ENCODE peak calls at places on chromosomes 16 and 17, in six cellular contexts. One of them, this sample, is unnamed.

GRCh38 chr17:49229805-49230600 is 584 bp downstream of the PHOSPHO1 start:
- DNase-seq in heart right ventricle: no peak
- DNase-seq in neural progenitor cell: no peak
- DNase-seq in upper lobe of right lung: no peak
- DNase-seq in astrocyte: no peak
- DNase-seq in tibial nerve: no peak
- DNase-seq in this sample: no peak

GRCh38 chr16:50977064-50977621 is 173.9 kb downstream of the SALL1 start:
- DNase-seq in upper lobe of right lung: no peak
- DNase-seq in heart right ventricle: no peak
- DNase-seq in tibial nerve: no peak
- DNase-seq in astrocyte: no peak
- DNase-seq in neural progenitor cell: peak; percentile 6
- DNase-seq in this sample: no peak

GRCh38 chr17:3906881-3907280 is 9.4 kb downstream of the P2RX1 start:
- DNase-seq in neural progenitor cell: no peak
- DNase-seq in tibial nerve: no peak
- DNase-seq in astrocyte: no peak
- DNase-seq in upper lobe of right lung: no peak
- DNase-seq in heart right ventricle: no peak
- DNase-seq in this sample: no peak

GRCh38 chr17:61235001-61235820 is 164.4 kb upstream of the TBX2 start:
- DNase-seq in neural progenitor cell: no peak
- DNase-seq in astrocyte: no peak
- DNase-seq in heart right ventricle: no peak
- DNase-seq in upper lobe of right lung: no peak
- DNase-seq in tibial nerve: no peak
- DNase-seq in this sample: no peak

GRCh38 chr17:50634123-50634914 is at the start of gene ABCC3:
- DNase-seq in tibial nerve: no peak
- DNase-seq in neural progenitor cell: peak; percentile 63
- DNase-seq in upper lobe of right lung: peak; percentile 89
- DNase-seq in astrocyte: peak; percentile 16
- DNase-seq in heart right ventricle: no peak
- DNase-seq in this sample: no peak

GRCh38 chr16:4862639-4863038 is 15.4 kb downstream of the UBN1 start:
- DNase-seq in tibial nerve: no peak
- DNase-seq in astrocyte: no peak
- DNase-seq in upper lobe of right lung: no peak
- DNase-seq in neural progenitor cell: no peak
- DNase-seq in heart right ventricle: no peak
- DNase-seq in this sample: no peak

GRCh38 chr17:5537251-5537650 is 47.1 kb downstream of the NLRP1 start:
- DNase-seq in astrocyte: peak; percentile 41
- DNase-seq in heart right ventricle: no peak
- DNase-seq in upper lobe of right lung: no peak
- DNase-seq in neural progenitor cell: no peak
- DNase-seq in tibial nerve: no peak
- DNase-seq in this sample: no peak

GRCh38 chr16:17177242-17177967 is 293.4 kb downstream of the XYLT1 start:
- DNase-seq in astrocyte: peak; percentile 94
- DNase-seq in heart right ventricle: no peak
- DNase-seq in tibial nerve: no peak
- DNase-seq in neural progenitor cell: no peak
- DNase-seq in upper lobe of right lung: no peak
- DNase-seq in this sample: no peak

GRCh38 chr16:74264806-74265205 is 31.8 kb upstream of the PSMD7 start:
- DNase-seq in heart right ventricle: no peak
- DNase-seq in astrocyte: no peak
- DNase-seq in neural progenitor cell: peak; percentile 25
- DNase-seq in upper lobe of right lung: no peak
- DNase-seq in tibial nerve: no peak
- DNase-seq in this sample: no peak

GRCh38 chr16:70703041-70703834 is 17.4 kb upstream of the MTSS2 start:
- DNase-seq in tibial nerve: no peak
- DNase-seq in astrocyte: peak; percentile 90
- DNase-seq in neural progenitor cell: peak; percentile 55
- DNase-seq in heart right ventricle: peak; percentile 68
- DNase-seq in upper lobe of right lung: no peak
- DNase-seq in this sample: peak; percentile 71

GRCh38 chr16:86651823-86652222 is 73.5 kb downstream of the FOXL1 start:
- DNase-seq in heart right ventricle: no peak
- DNase-seq in astrocyte: no peak
- DNase-seq in upper lobe of right lung: no peak
- DNase-seq in neural progenitor cell: no peak
- DNase-seq in tibial nerve: no peak
- DNase-seq in this sample: no peak

GRCh38 chr17:40290629-40291296 is 3.1 kb downstream of the CDC6 start:
- DNase-seq in neural progenitor cell: peak; percentile 70
- DNase-seq in tibial nerve: peak; percentile 93
- DNase-seq in heart right ventricle: peak; percentile 55
- DNase-seq in astrocyte: peak; percentile 84
- DNase-seq in upper lobe of right lung: no peak
- DNase-seq in this sample: peak; percentile 87

GRCh38 chr16:70770968-70771552 is 29.9 kb downstream of the VAC14 start:
- DNase-seq in neural progenitor cell: peak; percentile 64
- DNase-seq in tibial nerve: peak; percentile 76
- DNase-seq in upper lobe of right lung: peak; percentile 75
- DNase-seq in heart right ventricle: peak; percentile 47
- DNase-seq in astrocyte: no peak
- DNase-seq in this sample: peak; percentile 58

GRCh38 chr17:28896491-28896883 is 1.0 kb downstream of the FLOT2 start:
- DNase-seq in upper lobe of right lung: no peak
- DNase-seq in neural progenitor cell: no peak
- DNase-seq in astrocyte: no peak
- DNase-seq in tibial nerve: no peak
- DNase-seq in heart right ventricle: no peak
- DNase-seq in this sample: no peak

GRCh38 chr16:89357055-89357454 is 133.3 kb downstream of the ANKRD11 start:
- DNase-seq in heart right ventricle: no peak
- DNase-seq in upper lobe of right lung: peak; percentile 58
- DNase-seq in neural progenitor cell: no peak
- DNase-seq in tibial nerve: no peak
- DNase-seq in astrocyte: no peak
- DNase-seq in this sample: no peak

GRCh38 chr17:50461550-50462132 is 7.0 kb downstream of the CHAD start:
- DNase-seq in tibial nerve: no peak
- DNase-seq in neural progenitor cell: no peak
- DNase-seq in upper lobe of right lung: no peak
- DNase-seq in heart right ventricle: no peak
- DNase-seq in astrocyte: no peak
- DNase-seq in this sample: no peak

GRCh38 chr17:70945386-70945785 is 776.1 kb downstream of the KCNJ2 start:
- DNase-seq in heart right ventricle: no peak
- DNase-seq in neural progenitor cell: peak; percentile 33
- DNase-seq in upper lobe of right lung: no peak
- DNase-seq in astrocyte: peak; percentile 14
- DNase-seq in tibial nerve: no peak
- DNase-seq in this sample: no peak

GRCh38 chr17:78019367-78019975 is 61.0 kb downstream of the TNRC6C start:
- DNase-seq in tibial nerve: no peak
- DNase-seq in neural progenitor cell: no peak
- DNase-seq in astrocyte: peak; percentile 25
- DNase-seq in upper lobe of right lung: no peak
- DNase-seq in heart right ventricle: no peak
- DNase-seq in this sample: no peak

GRCh38 chr16:2884041-2884451 is 1.0 kb downstream of the FLYWCH2 start:
- DNase-seq in astrocyte: no peak
- DNase-seq in heart right ventricle: no peak
- DNase-seq in tibial nerve: no peak
- DNase-seq in neural progenitor cell: no peak
- DNase-seq in upper lobe of right lung: no peak
- DNase-seq in this sample: no peak

GRCh38 chr17:42317256-42317966 is 29.1 kb downstream of the STAT5A start:
- DNase-seq in heart right ventricle: no peak
- DNase-seq in neural progenitor cell: no peak
- DNase-seq in tibial nerve: no peak
- DNase-seq in upper lobe of right lung: no peak
- DNase-seq in astrocyte: no peak
- DNase-seq in this sample: no peak

GRCh38 chr17:3557768-3558583 is at the start of gene TRPV3:
- DNase-seq in neural progenitor cell: no peak
- DNase-seq in tibial nerve: no peak
- DNase-seq in upper lobe of right lung: no peak
- DNase-seq in astrocyte: no peak
- DNase-seq in heart right ventricle: no peak
- DNase-seq in this sample: no peak

GRCh38 chr17:36008998-36009665 is 7.8 kb upstream of the CCL15 start:
- DNase-seq in tibial nerve: no peak
- DNase-seq in upper lobe of right lung: no peak
- DNase-seq in astrocyte: no peak
- DNase-seq in neural progenitor cell: no peak
- DNase-seq in heart right ventricle: no peak
- DNase-seq in this sample: peak; percentile 6

GRCh38 chr17:31321481-31321880 is at the start of gene EVI2A:
- DNase-seq in astrocyte: peak; percentile 86
- DNase-seq in heart right ventricle: peak; percentile 16
- DNase-seq in tibial nerve: no peak
- DNase-seq in neural progenitor cell: peak; percentile 3
- DNase-seq in upper lobe of right lung: no peak
- DNase-seq in this sample: peak; percentile 66

GRCh38 chr16:52569296-52569695 is 22.4 kb upstream of the TOX3 start:
- DNase-seq in neural progenitor cell: no peak
- DNase-seq in astrocyte: no peak
- DNase-seq in upper lobe of right lung: no peak
- DNase-seq in heart right ventricle: no peak
- DNase-seq in tibial nerve: no peak
- DNase-seq in this sample: no peak

GRCh38 chr16:85816159-85816558 is 16.7 kb downstream of the COX4I1 start:
- DNase-seq in heart right ventricle: no peak
- DNase-seq in neural progenitor cell: no peak
- DNase-seq in tibial nerve: no peak
- DNase-seq in upper lobe of right lung: peak; percentile 40
- DNase-seq in astrocyte: no peak
- DNase-seq in this sample: no peak

GRCh38 chr16:1502092-1503004 is 9.2 kb downstream of the TELO2 start:
- DNase-seq in tibial nerve: no peak
- DNase-seq in neural progenitor cell: no peak
- DNase-seq in astrocyte: no peak
- DNase-seq in upper lobe of right lung: peak; percentile 60
- DNase-seq in heart right ventricle: no peak
- DNase-seq in this sample: no peak
- H3K36me3 ChIP-seq in tibial nerve: no peaks in the 10 kb centered on the region
- H3K36me3 ChIP-seq in neural progenitor cell: no peaks in the 10 kb centered on the region
- H3K36me3 ChIP-seq in astrocyte: peaks cover 2% of the 10 kb centered on the region
- H3K36me3 ChIP-seq in upper lobe of right lung: peaks cover 45% of the 10 kb centered on the region
- H3K36me3 ChIP-seq in heart right ventricle: peaks cover 75% of the 10 kb centered on the region
- H3K36me3 ChIP-seq in this sample: peaks cover 33% of the 10 kb centered on the region

GRCh38 chr17:76134911-76135809 is 5.9 kb downstream of the FOXJ1 start:
- DNase-seq in upper lobe of right lung: no peak
- DNase-seq in heart right ventricle: no peak
- DNase-seq in tibial nerve: no peak
- DNase-seq in astrocyte: no peak
- DNase-seq in neural progenitor cell: peak; percentile 48
- DNase-seq in this sample: no peak

GRCh38 chr17:76137026-76137350 is 4.1 kb downstream of the FOXJ1 start:
- DNase-seq in tibial nerve: no peak
- DNase-seq in neural progenitor cell: no peak
- DNase-seq in astrocyte: no peak
- DNase-seq in heart right ventricle: no peak
- DNase-seq in upper lobe of right lung: no peak
- DNase-seq in this sample: no peak

GRCh38 chr17:76137351-76138233 is 3.5 kb downstream of the FOXJ1 start:
- DNase-seq in neural progenitor cell: peak; percentile 65
- DNase-seq in tibial nerve: no peak
- DNase-seq in astrocyte: no peak
- DNase-seq in upper lobe of right lung: no peak
- DNase-seq in heart right ventricle: no peak
- DNase-seq in this sample: no peak

GRCh38 chr17:76136276-76137025 is 4.6 kb downstream of the FOXJ1 start:
- DNase-seq in heart right ventricle: no peak
- DNase-seq in neural progenitor cell: peak; percentile 65
- DNase-seq in upper lobe of right lung: no peak
- DNase-seq in astrocyte: no peak
- DNase-seq in tibial nerve: no peak
- DNase-seq in this sample: no peak

DNA sequence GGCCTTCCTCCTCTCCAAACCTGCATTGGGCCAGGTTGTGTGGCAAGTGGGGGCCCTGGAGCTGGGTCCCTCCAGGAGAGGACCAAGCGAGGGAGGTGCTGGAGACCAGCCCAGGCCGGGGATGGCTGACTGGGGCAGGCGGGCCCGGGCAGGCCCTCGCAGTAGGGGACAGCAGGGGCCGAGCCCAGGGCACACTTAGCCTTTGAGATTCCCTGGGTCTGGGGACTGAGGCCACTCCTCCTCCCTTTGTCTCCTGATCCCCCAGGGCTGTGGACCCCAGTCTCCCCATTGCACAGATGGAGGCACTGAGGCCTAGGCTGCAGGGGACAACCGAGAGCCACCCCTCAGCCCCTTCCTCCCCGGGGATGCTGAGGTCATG is 5.2 kb downstream of the FOXJ1 start:
- DNase-seq in astrocyte: no peak
- DNase-seq in tibial nerve: no peak
- DNase-seq in heart right ventricle: no peak
- DNase-seq in upper lobe of right lung: no peak
- DNase-seq in neural progenitor cell: no peak
- DNase-seq in this sample: no peak
- H3K4me3 ChIP-seq in astrocyte: no peak overlapping the region
- H3K4me3 ChIP-seq in tibial nerve: no peak overlapping the region
- H3K4me3 ChIP-seq in heart right ventricle: no peak overlapping the region
- H3K4me3 ChIP-seq in upper lobe of right lung: no peak overlapping the region
- H3K4me3 ChIP-seq in neural progenitor cell: no peak overlapping the region
- H3K4me3 ChIP-seq in this sample: no peak overlapping the region

GRCh38 chr17:82156284-82156925 is 56.2 kb downstream of the CCDC57 start:
- DNase-seq in heart right ventricle: no peak
- DNase-seq in neural progenitor cell: no peak
- DNase-seq in astrocyte: no peak
- DNase-seq in tibial nerve: no peak
- DNase-seq in upper lobe of right lung: peak; percentile 52
- DNase-seq in this sample: no peak

GRCh38 chr17:82157046-82158035 is 55.3 kb downstream of the CCDC57 start:
- DNase-seq in tibial nerve: no peak
- DNase-seq in neural progenitor cell: no peak
- DNase-seq in astrocyte: no peak
- DNase-seq in heart right ventricle: no peak
- DNase-seq in upper lobe of right lung: peak; percentile 58
- DNase-seq in this sample: no peak

GRCh38 chr17:82161216-82161615 is 51.4 kb downstream of the CCDC57 start:
- DNase-seq in astrocyte: no peak
- DNase-seq in neural progenitor cell: no peak
- DNase-seq in upper lobe of right lung: no peak
- DNase-seq in heart right ventricle: no peak
- DNase-seq in tibial nerve: no peak
- DNase-seq in this sample: no peak

GRCh38 chr17:82160081-82160480 is 52.6 kb downstream of the CCDC57 start:
- DNase-seq in astrocyte: no peak
- DNase-seq in tibial nerve: no peak
- DNase-seq in heart right ventricle: no peak
- DNase-seq in neural progenitor cell: no peak
- DNase-seq in upper lobe of right lung: no peak
- DNase-seq in this sample: peak; percentile 7

GRCh38 chr17:82158825-82159224 is 53.8 kb downstream of the CCDC57 start:
- DNase-seq in astrocyte: no peak
- DNase-seq in upper lobe of right lung: peak; percentile 16
- DNase-seq in tibial nerve: no peak
- DNase-seq in neural progenitor cell: no peak
- DNase-seq in heart right ventricle: no peak
- DNase-seq in this sample: no peak
- H3K36me3 ChIP-seq in astrocyte: peaks cover 7% of the 10 kb centered on the region
- H3K36me3 ChIP-seq in upper lobe of right lung: peaks cover 4% of the 10 kb centered on the region
- H3K36me3 ChIP-seq in tibial nerve: no peaks in the 10 kb centered on the region
- H3K36me3 ChIP-seq in neural progenitor cell: no peaks in the 10 kb centered on the region
- H3K36me3 ChIP-seq in heart right ventricle: peaks cover 43% of the 10 kb centered on the region
- H3K36me3 ChIP-seq in this sample: peaks cover 26% of the 10 kb centered on the region

GRCh38 chr17:65099941-65100315 is 37.2 kb upstream of the RGS9 start:
- DNase-seq in heart right ventricle: no peak
- DNase-seq in astrocyte: peak; percentile 80
- DNase-seq in neural progenitor cell: no peak
- DNase-seq in upper lobe of right lung: peak; percentile 70
- DNase-seq in tibial nerve: peak; percentile 66
- DNase-seq in this sample: peak; percentile 99
- H3K4me3 ChIP-seq in heart right ventricle: peak overlapping the region; percentile 42
- H3K4me3 ChIP-seq in astrocyte: peak overlapping the region; percentile 39
- H3K4me3 ChIP-seq in neural progenitor cell: peak overlapping the region; percentile 49
- H3K4me3 ChIP-seq in upper lobe of right lung: peak overlapping the region; percentile 48
- H3K4me3 ChIP-seq in tibial nerve: peak overlapping the region; percentile 60
- H3K4me3 ChIP-seq in this sample: peak overlapping the region; percentile 45